ENCODE peak calls at places on chromosomes 11 and 22, in eight cellular contexts. W is GM23338, X is breast epithelium, A is K562, P is HepG2, I is GM12878, T is HL-60, K is Panc1. E is an unnamed sample.

GRCh38 chr11:82867495-82868082 is 32.6 kb downstream of the PRCP start:
- DNase-seq in T (peak), W (peak), I (peak), P (peak), K (peak), A (peak), X (peak), E (peak)

GRCh38 chr11:33732176-33732575 is 4.0 kb downstream of the CD59 start:
- DNase-seq in X (no peak), P (no peak), A (no peak), K (no peak), T (peak), W (peak), I (no peak), E (no peak)

GRCh38 chr11:118922745-118923627 is 2.7 kb downstream of the BCL9L start:
- DNase-seq in W (no peak), P (no peak), A (no peak), X (no peak), K (no peak), T (no peak), I (no peak), E (no peak)

GRCh38 chr11:61022311-61023085 is 51.0 kb downstream of the CD6 start:
- DNase-seq in K (no peak), I (no peak), X (no peak), A (no peak), P (no peak), T (no peak), W (no peak), E (no peak)

GRCh38 chr22:44659140-44659539 is 42.9 kb upstream of the PRR5 start:
- DNase-seq in X (no peak), T (no peak), K (no peak), W (no peak), I (no peak), A (no peak), P (no peak), E (no peak)

GRCh38 chr22:45852826-45853225 is 124.1 kb downstream of the WNT7B start:
- DNase-seq in T (no peak), A (no peak), P (no peak), X (no peak), W (no peak), I (no peak), K (no peak), E (no peak)

GRCh38 chr22:50340157-50340879 is 2.8 kb upstream of the PPP6R2 start:
- DNase-seq in A (peak), T (no peak), I (no peak), W (peak), K (no peak), X (no peak), P (peak), E (no peak)

GRCh38 chr11:5291207-5291838 is 10.4 kb downstream of the OR51B4 start:
- DNase-seq in P (peak), I (no peak), K (peak), T (peak), X (no peak), W (peak), A (peak), E (no peak)

GRCh38 chr22:37401401-37401859 is 25.8 kb downstream of the ELFN2 start:
- DNase-seq in W (no peak), A (no peak), K (no peak), P (no peak), I (no peak), T (no peak), X (no peak), E (peak)

GRCh38 chr11:4683020-4683419 is 14.6 kb downstream of the OR51E2 start:
- DNase-seq in W (no peak), X (no peak), A (no peak), T (no peak), K (no peak), P (no peak), I (no peak), E (no peak)

GRCh38 chr11:95599959-95600586 is 189.5 kb downstream of the FAM76B start:
- DNase-seq in K (no peak), W (no peak), A (no peak), I (no peak), T (no peak), P (no peak), X (no peak), E (no peak)

GRCh38 chr22:45718391-45718790 is 46.8 kb downstream of the ATXN10 start:
- DNase-seq in K (no peak), A (no peak), I (no peak), X (no peak), T (no peak), P (no peak), W (no peak), E (no peak)

GRCh38 chr22:38163844-38164577 is 17.6 kb downstream of the PLA2G6 start:
- DNase-seq in I (no peak), A (peak), K (no peak), P (peak), X (no peak), W (no peak), T (no peak), E (no peak)

GRCh38 chr11:114321621-114322257 is 25.5 kb downstream of the NNMT start:
- DNase-seq in A (no peak), T (no peak), W (no peak), I (no peak), K (no peak), P (no peak), X (no peak), E (no peak)

GRCh38 chr11:65559535-65559934 is 1.4 kb upstream of the LTBP3 start:
- DNase-seq in P (no peak), T (no peak), K (no peak), X (no peak), A (no peak), W (no peak), I (no peak), E (no peak)

GRCh38 chr11:14537134-14537599 is 17.0 kb upstream of the PSMA1 start:
- DNase-seq in A (peak), X (no peak), T (no peak), P (peak), W (peak), K (peak), I (no peak), E (no peak)

GRCh38 chr22:47049078-47049609 is 286.7 kb downstream of the TBC1D22A start:
- DNase-seq in P (no peak), T (no peak), K (no peak), W (no peak), I (no peak), A (no peak), X (no peak), E (no peak)

GRCh38 chr22:43400449-43400848 is 11.4 kb upstream of the MPPED1 start:
- DNase-seq in P (no peak), K (no peak), T (no peak), W (no peak), I (no peak), X (no peak), A (no peak), E (no peak)

GRCh38 chr22:22943521-22944267 is 56.1 kb downstream of the IGLL5 start:
- DNase-seq in K (no peak), A (peak), I (no peak), W (peak), X (peak), T (no peak), P (no peak), E (no peak)

GRCh38 chr11:66860449-66860831 is 3.6 kb downstream of the LRFN4 start:
- DNase-seq in I (no peak), K (no peak), P (no peak), X (no peak), A (no peak), W (peak), T (no peak), E (no peak)

GRCh38 chr11:74332272-74332671 is 20.8 kb upstream of the P4HA3 start:
- DNase-seq in I (no peak), K (no peak), X (no peak), P (no peak), A (no peak), T (no peak), W (no peak), E (no peak)

GRCh38 chr11:44861829-44862545 is 88.7 kb downstream of the TP53I11 start:
- DNase-seq in K (peak), X (peak), T (peak), P (peak), W (peak), I (peak), A (peak), E (no peak)

GRCh38 chr11:30344085-30344484 is 21.2 kb downstream of the ARL14EP start:
- DNase-seq in I (peak), A (no peak), P (no peak), T (no peak), K (no peak), X (no peak), W (no peak), E (no peak)

GRCh38 chr11:76317296-76317695 is 63.6 kb downstream of the THAP12 start:
- DNase-seq in P (no peak), W (no peak), A (no peak), K (no peak), X (no peak), T (no peak), I (no peak), E (no peak)

GRCh38 chr11:35683728-35684339 is 21.3 kb downstream of the TRIM44 start:
- DNase-seq in X (no peak), A (no peak), K (no peak), T (peak), P (no peak), W (no peak), I (no peak), E (no peak)

GRCh38 chr11:34158661-34159060 is 53.2 kb downstream of the NAT10 start:
- DNase-seq in T (no peak), W (no peak), X (no peak), P (no peak), A (no peak), K (no peak), I (no peak), E (no peak)

GRCh38 chr11:83070044-83070877 is 1.4 kb downstream of the RAB30 start:
- DNase-seq in X (no peak), I (no peak), W (peak), K (no peak), A (peak), T (no peak), P (no peak), E (no peak)

GRCh38 chr11:114348200-114349191 is 51.8 kb downstream of the C11orf71 start:
- DNase-seq in A (peak), K (peak), W (peak), P (peak), I (no peak), X (no peak), T (no peak), E (peak)

GRCh38 chr11:121625784-121626506 is 173.2 kb upstream of the SORL1-AS1 start:
- DNase-seq in P (no peak), X (no peak), K (no peak), W (no peak), A (no peak), T (no peak), I (no peak), E (peak)

GRCh38 chr11:104370478-104370877 is 206.5 kb upstream of the PDGFD start:
- DNase-seq in W (no peak), T (no peak), K (no peak), I (no peak), P (no peak), A (no peak), X (no peak), E (no peak)

GRCh38 chr11:61497473-61497872 is 11.1 kb upstream of the LRRC10B start:
- DNase-seq in K (no peak), X (no peak), P (no peak), T (no peak), I (no peak), A (no peak), W (no peak), E (no peak)

GRCh38 chr11:107151579-107151978 is 133.3 kb upstream of the GUCY1A2 start:
- DNase-seq in T (no peak), P (no peak), A (no peak), W (no peak), K (no peak), I (no peak), X (no peak), E (no peak)

GRCh38 chr11:107157809-107158187 is 139.5 kb upstream of the GUCY1A2 start:
- DNase-seq in P (peak), W (no peak), I (no peak), A (no peak), X (no peak), T (no peak), K (no peak), E (no peak)

GRCh38 chr11:107157146-107157808 is 139.0 kb upstream of the GUCY1A2 start:
- DNase-seq in K (no peak), I (no peak), W (peak), X (no peak), P (no peak), T (no peak), A (no peak), E (no peak)
- H3K27ac ChIP-seq in K (no peak), I (no peak), W (no peak), X (no peak), P (peak), T (no peak), A (no peak), E (no peak)

DNA sequence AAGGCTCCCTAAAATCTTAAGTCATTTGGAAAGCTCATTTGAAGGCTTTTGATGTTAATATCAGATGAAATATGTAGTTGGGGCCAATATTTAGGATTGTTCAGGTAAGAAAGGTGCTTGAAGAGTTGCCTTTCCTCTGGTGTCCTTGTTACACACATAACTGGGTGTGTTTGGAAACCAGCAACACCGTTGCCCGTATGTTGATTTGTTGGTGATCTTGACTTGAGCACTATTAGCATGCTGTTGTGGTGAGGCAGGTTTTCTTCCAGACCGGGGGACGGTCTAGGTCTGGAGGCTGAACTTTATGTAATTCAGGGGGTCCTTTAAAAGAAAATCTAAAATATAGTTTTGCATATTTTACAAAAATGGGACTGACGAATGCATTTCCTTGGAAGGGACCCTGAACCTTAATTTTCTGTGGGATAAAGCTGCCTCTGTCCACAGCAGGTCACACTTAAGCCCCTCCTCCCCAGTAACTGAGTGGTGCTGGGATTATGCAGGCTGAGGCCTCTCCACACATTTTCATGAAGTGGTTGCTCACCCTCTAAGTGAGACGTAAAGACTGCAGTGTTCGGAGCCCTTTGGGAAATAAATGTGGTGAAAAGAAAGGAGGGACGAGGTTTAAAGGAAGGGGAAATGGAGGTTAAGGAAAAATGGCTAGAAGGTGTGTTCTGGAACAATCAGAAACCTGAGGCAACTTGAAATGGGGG is 1.8 kb downstream of the YWHAH start:
- DNase-seq in W (no peak), X (no peak), A (no peak), P (no peak), I (no peak), T (peak), K (no peak), E (no peak)
- TF ChIP-seq POLR2AphosphoS5 in W (no peak), X (no peak), A (peak), P (no peak), I (no peak), T (peak), K (no peak), E (no peak)

GRCh38 chr11:131616456-131616855 is 246.0 kb downstream of the NTM start:
- DNase-seq in A (no peak), W (no peak), I (no peak), K (no peak), X (no peak), P (no peak), T (no peak), E (no peak)
- H3K27ac ChIP-seq in A (no peak), W (no peak), I (no peak), K (no peak), X (no peak), P (no peak), T (no peak), E (no peak)

GRCh38 chr11:2411446-2412305 is 11.1 kb downstream of the TSSC4 start:
- DNase-seq in A (no peak), T (no peak), I (no peak), W (no peak), P (no peak), X (no peak), K (no peak), E (no peak)
- TF ChIP-seq POLR2AphosphoS5 in A (no peak), T (no peak), I (no peak), W (no peak), P (no peak), X (no peak), K (no peak), E (no peak)

GRCh38 chr11:131601586-131601985 is 231.2 kb downstream of the NTM start:
- DNase-seq in P (no peak), X (no peak), A (no peak), K (no peak), W (no peak), T (no peak), I (no peak), E (no peak)
- H3K27ac ChIP-seq in P (no peak), X (no peak), A (no peak), K (no peak), W (no peak), T (no peak), I (no peak), E (no peak)

GRCh38 chr22:39449708-39450107 is 7.1 kb upstream of the MGAT3 start:
- DNase-seq in X (no peak), T (no peak), K (no peak), I (no peak), P (no peak), W (no peak), A (no peak), E (no peak)

GRCh38 chr22:39450258-39450955 is 6.4 kb upstream of the MGAT3 start:
- DNase-seq in P (no peak), A (no peak), I (no peak), K (no peak), X (no peak), W (no peak), T (no peak), E (no peak)

GRCh38 chr22:39446239-39446721 is 10.5 kb upstream of the MGAT3 start:
- DNase-seq in T (no peak), K (no peak), X (no peak), I (peak), A (peak), P (no peak), W (peak), E (no peak)

GRCh38 chr22:39444937-39445465 is 11.8 kb upstream of the MGAT3 start:
- DNase-seq in A (no peak), K (no peak), W (no peak), X (no peak), I (no peak), P (no peak), T (no peak), E (no peak)

GRCh38 chr22:39448205-39449054 is 8.4 kb upstream of the MGAT3 start:
- DNase-seq in P (no peak), W (no peak), X (no peak), K (no peak), A (no peak), I (no peak), T (no peak), E (peak)
- TF ChIP-seq POLR2AphosphoS5 in P (no peak), W (no peak), X (no peak), K (no peak), A (no peak), I (no peak), T (no peak), E (no peak)

GRCh38 chr11:78932757-78933156 is 358.1 kb upstream of the NARS2 start:
- DNase-seq in W (no peak), P (no peak), X (no peak), T (no peak), I (no peak), A (no peak), K (no peak), E (no peak)
- H3K27ac ChIP-seq in W (no peak), P (no peak), X (no peak), T (no peak), I (no peak), A (no peak), K (no peak), E (no peak)

GRCh38 chr11:124759268-124760204 is 2.6 kb downstream of the ESAM start:
- DNase-seq in P (no peak), I (no peak), K (no peak), A (no peak), X (no peak), W (peak), T (no peak), E (no peak)
- TF ChIP-seq POLR2AphosphoS5 in P (no peak), I (no peak), K (no peak), A (no peak), X (no peak), W (no peak), T (no peak), E (no peak)

GRCh38 chr11:86547727-86548126 is 124.7 kb downstream of the ME3 start:
- DNase-seq in K (no peak), X (no peak), I (no peak), W (no peak), T (no peak), A (no peak), P (no peak), E (no peak)
- H3K27ac ChIP-seq in K (peak), X (peak), I (no peak), W (no peak), T (no peak), A (no peak), P (no peak), E (peak)

GRCh38 chr11:64341429-64341828 is 1.4 kb downstream of the CCDC88B start:
- DNase-seq in P (no peak), I (no peak), A (no peak), K (no peak), X (no peak), W (no peak), T (no peak), E (no peak)

GRCh38 chr11:64340671-64341335 is 799 bp downstream of the CCDC88B start:
- DNase-seq in X (no peak), T (peak), P (no peak), I (no peak), W (peak), A (peak), K (no peak), E (no peak)

GRCh38 chr11:64343740-64344133 is 3.7 kb downstream of the CCDC88B start:
- DNase-seq in T (no peak), K (no peak), I (no peak), A (no peak), X (no peak), W (no peak), P (no peak), E (no peak)

GRCh38 chr11:64342869-64343739 is 3.1 kb downstream of the CCDC88B start:
- DNase-seq in W (no peak), T (no peak), I (no peak), X (no peak), P (no peak), A (peak), K (no peak), E (no peak)

GRCh38 chr11:64341851-64342791 is 2.1 kb downstream of the CCDC88B start:
- DNase-seq in T (peak), K (peak), A (peak), P (peak), W (peak), X (peak), I (no peak), E (peak)
- TF ChIP-seq POLR2AphosphoS5 in T (peak), K (peak), A (no peak), P (no peak), W (peak), X (peak), I (no peak), E (peak)